ENCODE peak calls at places on chromosomes 1 and 21, in eight cellular contexts. U, Y, V, T, O, G, B and W are unnamed samples.

GRCh38 chr1:19532519-19532918 is 47.2 kb upstream of the CAPZB start:
- DNase-seq in U (no peak), O (no peak), T (no peak), G (no peak), Y (no peak), B (no peak), V (no peak), W (no peak)

GRCh38 chr1:1080122-1080753 is 6.1 kb upstream of the RNF223 start:
- DNase-seq in G (no peak), Y (no peak), B (peak; percentile 55), O (peak; percentile 78), U (no peak), T (peak; percentile 70), V (no peak), W (peak; percentile 68)

GRCh38 chr1:19957779-19958178 is 21.6 kb downstream of the PLA2G2A start:
- DNase-seq in U (no peak), T (no peak), G (no peak), V (no peak), O (no peak), Y (no peak), B (no peak), W (no peak)

GRCh38 chr21:36630485-36631206 is 68.3 kb upstream of the SIM2 start:
- DNase-seq in V (peak; percentile 70), G (peak; percentile 16), U (no peak), O (peak; percentile 50), B (peak; percentile 62), T (peak; percentile 9), Y (peak; percentile 47), W (peak; percentile 64)

GRCh38 chr1:46800742-46801141 is 1.9 kb downstream of the CYP4B1 start:
- DNase-seq in V (no peak), B (no peak), T (no peak), G (no peak), O (no peak), Y (no peak), U (no peak), W (no peak)

GRCh38 chr1:211647666-211648065 is 27.8 kb downstream of the NEK2 start:
- DNase-seq in B (no peak), O (no peak), G (no peak), T (no peak), V (no peak), Y (no peak), U (no peak), W (no peak)

GRCh38 chr1:14113841-14114567 is 414.0 kb downstream of the PRDM2 start:
- DNase-seq in B (peak; percentile 59), Y (peak; percentile 1), G (peak; percentile 28), U (peak; percentile 2), V (peak; percentile 77), O (no peak), T (peak; percentile 66), W (no peak)

GRCh38 chr1:203751051-203751450 is 13.9 kb upstream of the LAX1 start:
- DNase-seq in V (no peak), U (no peak), B (peak; percentile 63), G (no peak), Y (no peak), T (no peak), O (no peak), W (no peak)

GRCh38 chr1:242209063-242209462 is 210.2 kb upstream of the MAP1LC3C start:
- DNase-seq in V (no peak), T (no peak), G (no peak), B (no peak), U (no peak), Y (no peak), O (no peak), W (no peak)

GRCh38 chr1:84103197-84103992 is 40.7 kb upstream of the PRKACB start:
- DNase-seq in V (no peak), O (peak; percentile 49), B (peak; percentile 85), T (peak; percentile 54), Y (peak; percentile 84), G (peak; percentile 18), U (no peak), W (peak; percentile 66)

GRCh38 chr1:74412244-74412643 is 100.2 kb downstream of the LRRC53 start:
- DNase-seq in U (no peak), V (no peak), T (no peak), O (no peak), G (no peak), Y (no peak), B (no peak), W (no peak)

GRCh38 chr1:88802950-88803349 is 88.4 kb downstream of the GTF2B start:
- DNase-seq in U (no peak), B (peak; percentile 21), V (no peak), T (no peak), G (no peak), O (no peak), Y (peak; percentile 12), W (no peak)

GRCh38 chr21:38740131-38740530 is 65.6 kb upstream of the ETS2 start:
- DNase-seq in T (peak; percentile 59), O (no peak), B (no peak), G (no peak), V (no peak), Y (no peak), U (no peak), W (no peak)

GRCh38 chr1:3717715-3718601 is 34.3 kb upstream of the CCDC27 start:
- DNase-seq in B (no peak), O (no peak), Y (no peak), U (no peak), T (no peak), V (no peak), G (no peak), W (no peak)

GRCh38 chr1:40267767-40268187 is 9.7 kb downstream of the ZMPSTE24 start:
- DNase-seq in B (peak; percentile 98), T (no peak), U (no peak), V (no peak), O (no peak), G (peak; percentile 28), Y (peak; percentile 89), W (no peak)